ENCODE peak calls at places on chromosomes 3 and 15, in five cellular contexts. J is Panc1, F is adrenal gland, Y is suprapubic skin, A is RCC 7860. D is an unnamed sample.

GRCh38 chr15:62218841-62219240 is 53.8 kb upstream of the C2CD4B start:
- DNase-seq in A (no peak), Y (no peak), J (no peak), F (no peak), D (no peak)

GRCh38 chr3:195103623-195104022 is 167.3 kb downstream of the XXYLT1 start:
- DNase-seq in J (no peak), F (no peak), A (no peak), Y (no peak), D (no peak)

GRCh38 chr3:152382312-152383135 is 113.8 kb downstream of the MBNL1 start:
- DNase-seq in F (no peak), Y (no peak), J (no peak), A (no peak), D (no peak)

GRCh38 chr3:127799476-127800222 is 22.7 kb downstream of the MGLL start:
- DNase-seq in A (peak; percentile 84), J (no peak), F (no peak), Y (peak; percentile 11), D (peak; percentile 77)

GRCh38 chr3:24185738-24186384 is 240.8 kb downstream of the NR1D2 start:
- DNase-seq in J (peak; percentile 20), A (peak; percentile 6), Y (no peak), F (peak; percentile 56), D (peak; percentile 59)

GRCh38 chr15:94671845-94672524 is 440.6 kb downstream of the MCTP2 start:
- DNase-seq in Y (no peak), A (no peak), J (no peak), F (no peak), D (no peak)

GRCh38 chr15:98123297-98123696 is 162.8 kb downstream of the ARRDC4 start:
- DNase-seq in F (peak; percentile 54), A (no peak), Y (no peak), J (no peak), D (no peak)

GRCh38 chr15:68586274-68586961 is 7.6 kb downstream of the CORO2B start:
- DNase-seq in A (peak; percentile 94), J (peak; percentile 89), Y (no peak), F (no peak), D (peak; percentile 99)

GRCh38 chr3:76698136-76698535 is 341.8 kb upstream of the ROBO2 start:
- DNase-seq in J (no peak), F (no peak), A (no peak), Y (no peak), D (no peak)

GRCh38 chr3:175564335-175564734 is 705.2 kb downstream of the NAALADL2 start:
- DNase-seq in Y (no peak), A (no peak), J (no peak), F (no peak), D (no peak)